ENCODE peak calls at places on chromosome 15, in nine cellular contexts. H is astrocyte of the spinal cord; R is stimulated activated CD8-positive, alpha-beta memory T cell treated with anti-CD3 and anti-CD28 coated beads, Interleukin-7, amount 100 ng/mL, for 24 hours; S is fibroblast of gingiva; F is NCI-H510A treated with DMSO at 0.1 percent for 48 hours; Y is naive thymus-derived CD4-positive, alpha-beta T cell; A is activated T-cell treated with anti-CD3 and anti-CD28 coated beads for 1 hour; Z is Calu3; L is EH. D is an unnamed sample.

GRCh38 chr15:20341901-20342605 is 199.5 kb downstream of the GOLGA6L6 start:
- DNase-seq in S (no peak), Z (no peak), F (no peak), H (no peak), R (no peak), L (no peak), A (no peak), Y (peak), D (no peak)

GRCh38 chr15:25406846-25407245 is 32.0 kb downstream of the UBE3A start:
- DNase-seq in A (no peak), S (no peak), Y (no peak), R (no peak), F (no peak), L (no peak), H (no peak), Z (no peak), D (no peak)

GRCh38 chr15:70086636-70087035 is 11.1 kb downstream of the TLE3 start:
- DNase-seq in L (no peak), F (no peak), Z (no peak), R (no peak), A (no peak), H (no peak), S (no peak), Y (no peak), D (no peak)

GRCh38 chr15:66425837-66426236 is 39.1 kb downstream of the MAP2K1 start:
- DNase-seq in Y (no peak), R (no peak), Z (no peak), L (no peak), S (no peak), A (no peak), F (no peak), H (no peak), D (no peak)

GRCh38 chr15:73944161-73945099 is 18.2 kb downstream of the LOXL1 start:
- DNase-seq in S (no peak), A (no peak), R (no peak), F (no peak), H (no peak), L (no peak), Y (no peak), Z (no peak), D (no peak)

GRCh38 chr15:63482874-63483323 is 21.5 kb upstream of the USP3 start:
- DNase-seq in A (no peak), L (no peak), Z (no peak), F (no peak), S (no peak), Y (no peak), H (no peak), R (no peak), D (no peak)

GRCh38 chr15:74784854-74785715 is 3.2 kb downstream of the CSK start:
- DNase-seq in L (no peak), Z (no peak), H (no peak), Y (no peak), R (no peak), S (no peak), A (no peak), F (no peak), D (no peak)

GRCh38 chr15:98150531-98150930 is 190.0 kb downstream of the ARRDC4 start:
- DNase-seq in R (no peak), F (no peak), Y (no peak), Z (no peak), A (no peak), S (no peak), L (no peak), H (no peak), D (no peak)

GRCh38 chr15:44447772-44448376 is 20.4 kb downstream of the CTDSPL2 start:
- DNase-seq in A (no peak), L (no peak), Z (no peak), R (no peak), H (no peak), Y (no peak), F (no peak), S (no peak), D (no peak)

GRCh38 chr15:73517566-73517965 is 74.6 kb downstream of the REC114 start:
- DNase-seq in R (no peak), H (no peak), L (no peak), Z (no peak), F (peak), A (no peak), S (no peak), Y (no peak), D (no peak)

GRCh38 chr15:59191855-59192237 is 14.8 kb upstream of the LDHAL6B start:
- DNase-seq in F (no peak), R (no peak), S (peak), Y (no peak), H (peak), L (peak), A (no peak), Z (peak), D (no peak)

GRCh38 chr15:85488997-85489396 is 108.6 kb downstream of the AKAP13 start:
- DNase-seq in L (no peak), F (no peak), Y (no peak), H (no peak), S (no peak), R (no peak), Z (no peak), A (no peak), D (no peak)

GRCh38 chr15:40332138-40332781 is 8.5 kb downstream of the CCDC9B start:
- DNase-seq in F (no peak), L (no peak), R (no peak), Z (no peak), Y (no peak), H (no peak), S (no peak), A (no peak), D (no peak)

GRCh38 chr15:64948916-64949315 is 37.2 kb downstream of the ANKDD1A start:
- DNase-seq in L (no peak), S (no peak), Y (no peak), F (no peak), Z (no peak), A (no peak), H (no peak), R (no peak), D (no peak)

GRCh38 chr15:60299452-60300047 is 98.2 kb downstream of the ANXA2 start:
- DNase-seq in H (peak), F (peak), R (no peak), L (peak), A (no peak), Y (no peak), S (peak), Z (no peak), D (peak)

D was measured in NCI-H1930.